ENCODE peak calls at places on chromosomes 3 and 15, in seven cellular contexts. K is astrocyte of the spinal cord, A is lower leg skin, S is stomach, Y is cardiac fibroblast, G is ascending aorta, P is astrocyte. C is an unnamed sample.

GRCh38 chr15:44804303-44805046 is 68.1 kb downstream of the TRIM69 start:
- DNase-seq in S (no peak), Y (peak; percentile 61), A (no peak), G (no peak), K (no peak), P (no peak), C (no peak)

GRCh38 chr3:106333911-106334618 is 465.3 kb upstream of the CBLB start:
- DNase-seq in G (no peak), Y (peak; percentile 53), S (no peak), P (peak; percentile 93), A (no peak), K (peak; percentile 88), C (no peak)

GRCh38 chr3:72230774-72231379 is 445.9 kb upstream of the PROK2 start:
- DNase-seq in A (no peak), G (no peak), Y (peak; percentile 56), S (no peak), P (no peak), K (no peak), C (no peak)

GRCh38 chr3:31263897-31264296 is 268.8 kb upstream of the STT3B start:
- DNase-seq in Y (no peak), K (no peak), S (no peak), G (no peak), A (no peak), P (no peak), C (no peak)

GRCh38 chr15:88913850-88914169 is 631 bp upstream of the MFGE8 start:
- DNase-seq in G (no peak), A (no peak), Y (no peak), S (no peak), P (no peak), K (no peak), C (no peak)

GRCh38 chr3:67649681-67650080 is 4.7 kb downstream of the SUCLG2 start:
- DNase-seq in S (no peak), Y (no peak), P (no peak), G (no peak), A (no peak), K (no peak), C (no peak)

GRCh38 chr15:71458089-71458660 is 342.9 kb downstream of the THSD4 start:
- DNase-seq in K (no peak), S (no peak), G (no peak), Y (peak; percentile 22), P (no peak), A (no peak), C (no peak)

GRCh38 chr3:57227204-57227929 is at the start of gene APPL1:
- DNase-seq in G (peak; percentile 95), Y (peak; percentile 92), K (peak; percentile 91), S (peak; percentile 94), A (peak; percentile 98), P (peak; percentile 81), C (peak; percentile 83)

GRCh38 chr3:138114431-138114918 is 933 bp downstream of the DZIP1L start:
- DNase-seq in S (no peak), K (peak; percentile 39), Y (peak; percentile 36), A (no peak), P (peak; percentile 29), G (no peak), C (no peak)

GRCh38 chr3:76645724-76646123 is 394.2 kb upstream of the ROBO2 start:
- DNase-seq in P (no peak), G (no peak), A (no peak), Y (no peak), K (no peak), S (no peak), C (no peak)

GRCh38 chr15:25670025-25670554 is 193.0 kb downstream of the ATP10A start:
- DNase-seq in A (no peak), P (peak; percentile 50), Y (peak; percentile 68), S (no peak), K (peak; percentile 89), G (peak; percentile 87), C (no peak)

DNA sequence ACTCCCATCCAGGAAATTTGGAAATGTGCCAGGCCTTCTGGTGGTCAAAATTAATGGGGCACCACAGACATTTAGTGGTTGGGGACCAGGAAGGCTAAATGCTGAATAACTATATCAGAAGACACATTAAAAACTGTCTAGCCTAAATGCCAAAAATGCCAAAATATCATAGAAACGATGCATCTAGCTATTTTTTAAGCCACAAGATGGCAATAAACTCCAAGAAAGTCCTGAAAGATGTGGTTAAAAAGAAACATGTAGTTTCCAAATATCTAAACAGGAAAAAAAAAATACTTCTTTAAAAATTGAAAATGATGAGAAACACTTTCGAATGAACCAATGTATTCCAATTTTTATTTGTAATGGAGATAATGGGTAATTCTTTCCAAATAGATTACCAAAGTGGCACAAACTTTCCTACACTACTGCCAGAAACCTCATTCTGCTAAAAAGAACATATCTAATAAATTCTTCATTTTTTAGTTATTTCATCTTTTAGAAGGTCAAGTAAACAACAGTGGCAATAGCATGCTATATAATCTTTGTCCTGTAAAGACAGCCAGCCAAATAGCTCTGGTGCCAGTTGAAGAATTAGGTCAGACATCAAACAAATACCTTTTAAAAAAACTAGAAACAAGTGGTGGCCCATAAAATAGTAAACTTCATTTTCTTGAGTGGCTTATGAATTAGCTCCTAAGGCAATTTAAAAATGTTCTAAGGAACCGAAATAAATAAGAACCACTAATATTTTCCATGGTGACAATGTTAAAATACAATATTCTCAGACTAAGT is 19.7 kb downstream of the CCDC14 start:
- DNase-seq in S (no peak), P (no peak), A (no peak), Y (peak; percentile 24), K (peak; percentile 16), G (no peak), C (no peak)
- TF ChIP-seq CTCF in S (no peak), P (no peak), A (no peak), Y (no peak), K (peak; percentile 7), G (peak; percentile 31), C (no peak)

GRCh38 chr3:157101470-157101869 is 58.5 kb downstream of the CCNL1 start:
- DNase-seq in G (no peak), A (no peak), K (no peak), Y (no peak), P (no peak), S (no peak), C (no peak)

GRCh38 chr3:157098823-157099185 is 61.1 kb downstream of the CCNL1 start:
- DNase-seq in Y (peak; percentile 86), K (no peak), S (no peak), P (peak; percentile 72), A (no peak), G (no peak), C (no peak)

GRCh38 chr3:157100997-157101396 is 59.0 kb downstream of the CCNL1 start:
- DNase-seq in P (no peak), A (no peak), G (no peak), K (no peak), S (no peak), Y (no peak), C (no peak)

GRCh38 chr3:157099337-157100078 is 60.4 kb downstream of the CCNL1 start:
- DNase-seq in Y (peak; percentile 65), S (no peak), K (no peak), A (no peak), G (no peak), P (peak; percentile 73), C (no peak)

DNA sequence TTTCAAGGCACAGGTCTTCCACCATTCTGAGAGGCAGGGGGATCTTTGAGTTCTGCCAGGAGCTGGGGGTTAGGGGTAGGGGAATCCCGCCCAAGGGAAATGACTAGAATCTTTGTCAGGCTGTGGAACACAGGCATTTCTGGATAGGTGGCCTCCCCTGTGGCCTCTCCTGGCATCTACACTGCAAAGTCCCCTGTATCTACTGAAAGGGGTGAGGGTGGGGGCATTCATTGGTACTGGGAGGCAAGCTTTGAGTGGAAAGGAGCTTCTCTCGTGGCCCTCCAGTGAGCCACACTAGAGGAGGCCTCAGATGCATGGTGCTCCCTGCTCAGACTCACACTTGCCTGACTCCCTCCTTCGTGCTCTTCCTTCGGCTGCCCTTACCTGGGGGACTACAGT is 59.9 kb downstream of the CCNL1 start:
- DNase-seq in S (no peak), G (no peak), Y (no peak), K (no peak), A (no peak), P (no peak), C (no peak)
- TF ChIP-seq CTCF in S (no peak), G (no peak), Y (no peak), K (no peak), A (no peak), P (no peak), C (no peak)

DNA sequence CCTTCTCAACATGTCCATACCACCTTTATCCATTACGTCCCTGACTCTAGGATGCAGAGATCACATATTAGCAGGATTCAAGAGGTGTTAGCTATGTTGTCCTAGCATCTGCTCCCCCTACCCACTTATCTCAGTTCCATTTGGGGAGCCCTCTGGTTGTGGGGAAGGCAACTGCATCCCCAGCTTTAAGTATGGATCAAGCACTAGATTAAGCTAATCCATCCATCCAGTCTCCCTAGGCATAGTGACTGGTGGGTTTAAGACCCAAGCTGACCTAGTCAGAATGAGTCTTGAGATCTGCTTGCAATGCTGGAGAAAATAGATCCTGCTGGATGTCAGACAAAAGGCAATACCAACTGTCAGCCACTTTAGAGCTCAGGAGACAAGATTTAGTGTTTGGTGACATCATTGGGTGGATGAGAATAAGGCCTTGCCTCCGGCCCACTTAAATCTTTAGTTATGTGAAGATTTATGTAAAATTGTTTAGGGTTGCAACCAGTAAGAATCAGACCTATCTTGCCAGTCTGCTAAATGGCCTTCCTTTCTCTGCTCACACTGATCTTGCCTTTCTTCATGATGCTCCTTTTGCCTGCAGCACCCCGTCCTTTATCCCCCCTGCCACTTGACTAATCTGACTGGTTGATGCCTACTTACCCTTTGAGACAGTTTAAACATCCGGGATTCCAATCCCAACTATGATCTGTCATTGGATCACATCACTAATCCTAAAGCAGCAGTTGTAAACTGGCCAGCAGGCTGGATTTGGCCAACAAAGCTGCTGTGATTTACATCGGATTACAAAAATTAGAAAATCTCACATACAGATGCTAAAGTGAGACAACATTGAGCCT is 2.1 kb upstream of the ISY1 start:
- DNase-seq in A (no peak), S (no peak), G (no peak), P (no peak), K (no peak), Y (no peak), C (no peak)
- TF ChIP-seq CTCF in A (no peak), S (no peak), G (peak; percentile 7), P (no peak), K (peak; percentile 35), Y (peak; percentile 27), C (no peak)

DNA sequence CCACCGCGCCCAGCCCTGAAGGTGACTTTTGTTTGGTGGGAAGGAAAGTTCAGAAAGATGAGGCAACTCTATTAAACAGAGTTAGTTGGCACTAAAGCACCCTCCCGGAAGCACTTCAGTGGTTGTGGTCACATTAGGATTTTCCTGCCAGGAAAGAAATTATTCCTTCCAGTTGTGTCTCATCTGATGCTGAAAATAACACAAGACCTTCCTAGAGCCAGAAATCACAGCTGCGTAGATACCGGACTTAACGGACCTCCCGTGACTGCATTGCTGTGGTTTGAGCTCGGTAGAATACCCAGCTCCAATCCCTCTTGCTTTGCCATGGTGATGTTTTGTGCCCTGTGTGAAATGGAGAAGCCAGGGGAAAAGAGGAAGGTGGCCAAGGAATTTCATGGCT is 215.0 kb upstream of the IGF1R start:
- DNase-seq in G (no peak), S (no peak), K (peak; percentile 1), P (peak; percentile 54), A (peak; percentile 31), Y (no peak), C (no peak)
- TF ChIP-seq CTCF in G (no peak), S (no peak), K (no peak), P (no peak), A (no peak), Y (no peak), C (no peak)

DNA sequence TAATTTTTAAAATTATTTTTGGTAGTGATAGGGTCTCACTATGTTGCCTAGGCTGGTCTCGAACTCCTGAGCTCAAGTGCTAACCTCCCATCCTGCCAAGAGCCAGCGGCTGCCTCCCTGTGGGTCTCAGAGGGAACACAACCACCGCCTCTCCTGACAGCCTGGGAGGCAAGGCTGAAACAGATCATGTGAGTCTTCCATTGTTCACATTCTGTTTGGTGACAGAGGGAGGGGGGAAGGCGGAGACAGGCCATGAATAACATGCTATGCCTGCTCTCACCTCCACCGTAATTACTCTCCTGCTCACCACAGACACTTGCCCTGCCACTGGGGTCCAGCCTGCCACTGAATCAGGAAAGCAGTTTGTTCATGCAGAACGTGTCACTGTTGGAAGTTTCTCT is 78.3 kb upstream of the RASGRF1 start:
- DNase-seq in P (peak; percentile 2), K (no peak), Y (peak; percentile 55), G (peak; percentile 40), S (no peak), A (peak; percentile 82), C (no peak)
- TF ChIP-seq CTCF in P (no peak), K (no peak), Y (peak; percentile 20), G (no peak), S (no peak), A (no peak), C (no peak)

C was measured in CD14-positive monocyte.